ENCODE peak calls at places on chromosomes 4 and X, in seven cellular contexts. D is effector CD4-positive, alpha-beta T cell; K is HL-60; P is NCI-H1092 treated with DMSO at 0.1 percent for 48 hours; U is activated T-cell treated with anti-CD3 and anti-CD28 coated beads for 1 hour; R is aorta; M is G401. J is an unnamed sample.

GRCh38 chrX:151391722-151392121 is 5.3 kb upstream of the VMA21 start:
- DNase-seq in D (no peak), K (no peak), P (no peak), U (no peak), R (no peak), M (no peak), J (no peak)

GRCh38 chr4:60913646-60914045 is 286.5 kb upstream of the ADGRL3 start:
- DNase-seq in D (no peak), K (no peak), P (no peak), U (no peak), R (no peak), M (no peak), J (no peak)

GRCh38 chr4:19945979-19946380 is 305.7 kb upstream of the SLIT2 start:
- DNase-seq in D (no peak), K (no peak), P (peak; percentile 5), U (no peak), R (no peak), M (no peak), J (no peak)

GRCh38 chrX:20378291-20378920 is 111.7 kb upstream of the RPS6KA3 start:
- DNase-seq in D (no peak), K (no peak), P (peak; percentile 10), U (no peak), R (no peak), M (no peak), J (no peak)

GRCh38 chr4:78424456-78424855 is 127.1 kb upstream of the ANXA3 start:
- DNase-seq in D (no peak), K (no peak), P (no peak), U (no peak), R (no peak), M (no peak), J (no peak)

GRCh38 chr4:7394681-7395451 is 39.9 kb downstream of the PSAPL1 start:
- DNase-seq in D (no peak), K (no peak), P (no peak), U (no peak), R (no peak), M (no peak), J (peak; percentile 59)

GRCh38 chr4:47933798-47934197 is 19.4 kb upstream of the NFXL1 start:
- DNase-seq in D (no peak), K (no peak), P (peak; percentile 24), U (no peak), R (no peak), M (peak; percentile 54), J (no peak)

GRCh38 chrX:48971325-48972213 is at the start of gene KCND1:
- DNase-seq in D (no peak), K (no peak), P (peak; percentile 31), U (no peak), R (peak; percentile 81), M (peak; percentile 50), J (no peak)

GRCh38 chr4:6419452-6420028 is 52.9 kb downstream of the PPP2R2C start:
- DNase-seq in D (no peak), K (no peak), P (no peak), U (no peak), R (peak; percentile 35), M (peak; percentile 63), J (no peak)

GRCh38 chr4:89245459-89245858 is 62.1 kb downstream of the GPRIN3 start:
- DNase-seq in D (no peak), K (no peak), P (peak; percentile 81), U (no peak), R (no peak), M (peak; percentile 89), J (no peak)

GRCh38 chr4:67933755-67934154 is 29.5 kb downstream of the TMPRSS11A start:
- DNase-seq in D (no peak), K (no peak), P (peak; percentile 16), U (no peak), R (no peak), M (no peak), J (no peak)

GRCh38 chr4:79623125-79623905 is 215.3 kb upstream of the GK2 start:
- DNase-seq in D (no peak), K (no peak), P (peak; percentile 16), U (no peak), R (no peak), M (peak; percentile 84), J (no peak)

GRCh38 chrX:9148626-9149385 is 114.9 kb upstream of the FAM9B start:
- DNase-seq in D (no peak), K (no peak), P (no peak), U (no peak), R (no peak), M (no peak), J (no peak)

J was measured in cardiac septum.